ENCODE peak calls at places on chromosomes 2 and 18, in six cellular contexts. M is prostate gland, J is small intestine, O is right lobe of liver, C is pancreas, F is astrocyte. D is an unnamed sample. For H3K36me3, the result is how much of the 10 kb centered on the place peaks cover.

GRCh38 chr2:5673861-5674240 is 18.3 kb upstream of the SOX11 start:
- DNase-seq in M (no peak), J (no peak), O (no peak), C (no peak), F (peak), D (no peak)

GRCh38 chr18:2218101-2218500 is 353.2 kb downstream of the METTL4 start:
- DNase-seq in M (no peak), J (no peak), O (no peak), C (no peak), F (no peak), D (no peak)

GRCh38 chr2:109339519-109339991 is 210.6 kb downstream of the SH3RF3 start:
- DNase-seq in M (no peak), J (no peak), O (no peak), C (no peak), F (peak), D (peak)

GRCh38 chr2:85312404-85312803 is 15.4 kb downstream of the TGOLN2 start:
- DNase-seq in M (no peak), J (no peak), O (no peak), C (no peak), F (peak), D (no peak)

GRCh38 chr2:20625491-20625919 is 25.4 kb downstream of the HS1BP3 start:
- DNase-seq in M (peak), J (no peak), O (peak), C (peak), F (no peak), D (no peak)

GRCh38 chr2:150596071-150596470 is 108.6 kb upstream of the RND3 start:
- DNase-seq in M (no peak), J (no peak), O (no peak), C (no peak), F (peak), D (peak)

GRCh38 chr18:76529433-76529811 is 34.4 kb upstream of the ZNF516 start:
- DNase-seq in M (no peak), J (no peak), O (no peak), C (no peak), F (no peak), D (no peak)

GRCh38 chr2:241865957-241866858 is 3.3 kb upstream of the RTP5 start:
- DNase-seq in M (no peak), J (no peak), O (no peak), C (peak), F (no peak), D (no peak)

GRCh38 chr2:122563781-122564180 is 808.3 kb downstream of the TSN start:
- DNase-seq in M (no peak), J (no peak), O (no peak), C (no peak), F (no peak), D (no peak)

GRCh38 chr2:1751768-1752725 is 7.7 kb upstream of the PXDN start:
- DNase-seq in M (no peak), J (no peak), O (no peak), C (no peak), F (no peak), D (no peak)

GRCh38 chr2:172040311-172040710 is 40.6 kb downstream of the METAP1D start:
- DNase-seq in M (no peak), J (no peak), O (no peak), C (no peak), F (no peak), D (no peak)

GRCh38 chr2:201959626-201960025 is 74.0 kb upstream of the FZD7 start:
- DNase-seq in M (no peak), J (no peak), O (no peak), C (no peak), F (peak), D (no peak)

GRCh38 chr2:46876741-46877384 is 38.7 kb downstream of the MCFD2 start:
- DNase-seq in M (peak), J (peak), O (no peak), C (no peak), F (peak), D (peak)

GRCh38 chr2:85713836-85714235 is 19.7 kb downstream of the GNLY start:
- DNase-seq in M (no peak), J (no peak), O (no peak), C (no peak), F (no peak), D (no peak)

GRCh38 chr2:177262958-177263450 is 1.5 kb downstream of the NFE2L2 start:
- DNase-seq in M (no peak), J (no peak), O (no peak), C (no peak), F (no peak), D (no peak)

GRCh38 chr2:177262137-177262536 is 2.4 kb downstream of the NFE2L2 start:
- DNase-seq in M (no peak), J (no peak), O (no peak), C (no peak), F (no peak), D (no peak)

GRCh38 chr2:177260398-177260797 is 4.1 kb downstream of the NFE2L2 start:
- DNase-seq in M (no peak), J (no peak), O (no peak), C (no peak), F (no peak), D (no peak)

GRCh38 chr2:177263451-177264208 is 897 bp downstream of the NFE2L2 start:
- DNase-seq in M (peak), J (peak), O (peak), C (peak), F (peak), D (peak)

DNA sequence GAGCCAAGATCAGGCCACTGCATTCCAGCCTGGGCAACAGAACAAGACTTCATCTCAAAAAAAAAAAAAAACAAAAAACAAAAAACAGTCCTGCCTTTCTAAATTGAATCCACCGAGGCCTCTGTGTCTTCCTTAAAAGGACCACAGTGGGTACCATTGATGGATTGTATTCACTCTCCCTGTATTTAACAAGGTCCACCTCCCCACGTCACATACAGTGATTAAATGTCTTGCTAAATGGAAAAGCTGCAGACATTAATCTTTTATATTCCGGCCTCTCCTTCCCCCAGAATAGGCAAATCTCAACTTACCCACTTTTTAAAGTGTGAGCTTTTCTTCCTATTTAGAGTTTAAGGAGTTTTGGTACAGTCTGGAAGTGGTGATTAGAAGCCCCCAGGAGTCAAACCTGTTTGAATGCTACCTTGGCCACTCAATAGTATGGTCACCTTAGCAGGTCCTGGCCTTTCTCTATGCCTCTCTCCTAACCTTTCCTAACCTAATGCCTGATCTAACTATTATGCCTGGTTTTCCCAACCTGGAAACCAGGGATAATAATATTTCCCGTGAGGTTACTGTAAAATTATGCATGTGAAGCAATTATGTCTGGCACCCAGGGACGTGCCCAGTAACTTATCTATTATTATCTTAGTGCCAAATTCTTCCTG is 3.3 kb downstream of the NFE2L2 start:
- DNase-seq in M (no peak), J (no peak), O (no peak), C (no peak), F (no peak), D (no peak)
- H3K36me3 ChIP-seq in M (under half), J (under half), O (under half), C (under half), F (under half), D (under half)

GRCh38 chr18:58937913-58938312 is 73.2 kb downstream of the ZNF532 start:
- DNase-seq in M (no peak), J (no peak), O (no peak), C (no peak), F (no peak), D (no peak)

GRCh38 chr18:58934356-58934755 is 69.7 kb downstream of the ZNF532 start:
- DNase-seq in M (no peak), J (no peak), O (no peak), C (no peak), F (no peak), D (no peak)

GRCh38 chr18:58929206-58929605 is 64.5 kb downstream of the ZNF532 start:
- DNase-seq in M (no peak), J (no peak), O (no peak), C (no peak), F (no peak), D (no peak)

GRCh38 chr18:58937204-58937603 is 72.5 kb downstream of the ZNF532 start:
- DNase-seq in M (no peak), J (no peak), O (no peak), C (no peak), F (peak), D (no peak)

GRCh38 chr18:58934933-58935577 is 70.4 kb downstream of the ZNF532 start:
- DNase-seq in M (no peak), J (no peak), O (no peak), C (no peak), F (no peak), D (no peak)
- H3K36me3 ChIP-seq in M (under half), J (under half), O (under half), C (under half), F (under half), D (under half)

DNA sequence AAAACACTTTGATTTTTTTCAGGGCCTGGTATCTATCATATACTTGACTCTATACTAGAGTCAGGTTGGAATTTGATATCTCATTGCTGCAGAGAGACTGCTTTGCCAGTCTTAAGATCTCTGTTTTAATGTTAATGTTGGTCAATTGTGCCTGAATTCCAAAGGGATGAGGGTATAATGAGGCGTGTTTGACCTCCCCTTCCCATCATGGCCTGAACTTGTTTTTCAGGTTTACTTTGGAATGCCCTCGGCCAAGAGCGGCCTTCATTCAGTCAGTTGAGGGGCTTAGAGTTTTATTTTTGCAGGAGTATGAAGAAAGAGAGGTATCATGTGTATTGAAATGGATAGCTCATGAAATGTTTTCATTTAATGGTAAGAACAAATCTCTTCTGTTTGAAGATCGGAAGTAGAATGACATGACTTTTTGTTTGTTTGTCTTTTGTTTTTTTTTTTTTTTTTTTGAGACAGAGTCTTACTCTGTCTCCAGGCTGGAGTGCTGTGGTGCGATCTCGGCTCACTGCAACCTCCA is 119.0 kb downstream of the KIAA1328 start:
- DNase-seq in M (no peak), J (no peak), O (no peak), C (no peak), F (no peak), D (no peak)
- H3K36me3 ChIP-seq in M (under half), J (under half), O (under half), C (under half), F (under half), D (under half)

GRCh38 chr18:22185298-22185697 is 15.9 kb downstream of the GATA6 start:
- DNase-seq in M (no peak), J (no peak), O (no peak), C (peak), F (no peak), D (no peak)

GRCh38 chr18:22182884-22183610 is 13.7 kb downstream of the GATA6 start:
- DNase-seq in M (no peak), J (no peak), O (no peak), C (no peak), F (no peak), D (no peak)

GRCh38 chr18:22183647-22184161 is 14.3 kb downstream of the GATA6 start:
- DNase-seq in M (no peak), J (no peak), O (no peak), C (no peak), F (no peak), D (no peak)

GRCh38 chr18:22186484-22186971 is 17.1 kb downstream of the GATA6 start:
- DNase-seq in M (no peak), J (no peak), O (no peak), C (no peak), F (no peak), D (no peak)

DNA sequence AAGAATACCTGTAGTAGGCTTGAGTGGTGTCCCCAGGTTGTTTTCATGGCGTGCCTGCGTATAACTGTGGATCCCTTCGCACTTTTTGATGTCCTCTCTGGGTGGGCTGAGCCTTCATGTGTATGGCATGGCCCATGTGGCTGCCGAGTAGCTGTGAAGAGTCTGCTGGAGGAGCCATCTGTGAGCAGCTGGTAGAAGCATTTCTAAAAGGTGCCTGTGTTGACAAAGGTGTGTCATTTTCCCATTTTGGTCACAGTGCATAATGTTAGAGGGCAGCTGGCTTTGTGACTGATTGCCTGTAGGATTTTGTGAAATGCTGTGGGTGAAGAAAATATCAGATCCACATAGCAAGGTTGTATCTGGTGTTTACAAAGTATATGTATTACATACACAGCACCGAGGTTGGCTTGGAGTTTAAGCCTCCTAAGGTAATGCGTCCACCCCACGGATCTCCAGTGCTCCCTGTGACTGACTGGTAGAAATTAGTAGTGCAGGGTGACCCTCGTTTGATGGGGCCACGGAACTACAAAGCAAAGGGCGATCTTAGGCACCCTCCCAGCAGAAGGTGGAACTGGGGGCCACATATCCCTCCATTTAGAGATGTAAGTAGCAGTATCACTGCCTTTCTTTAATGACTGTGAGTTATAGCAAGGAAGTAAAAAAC is 16.5 kb downstream of the GATA6 start:
- DNase-seq in M (no peak), J (no peak), O (no peak), C (no peak), F (no peak), D (no peak)
- H3K36me3 ChIP-seq in M (under half), J (under half), O (under half), C (under half), F (under half), D (under half)

DNA sequence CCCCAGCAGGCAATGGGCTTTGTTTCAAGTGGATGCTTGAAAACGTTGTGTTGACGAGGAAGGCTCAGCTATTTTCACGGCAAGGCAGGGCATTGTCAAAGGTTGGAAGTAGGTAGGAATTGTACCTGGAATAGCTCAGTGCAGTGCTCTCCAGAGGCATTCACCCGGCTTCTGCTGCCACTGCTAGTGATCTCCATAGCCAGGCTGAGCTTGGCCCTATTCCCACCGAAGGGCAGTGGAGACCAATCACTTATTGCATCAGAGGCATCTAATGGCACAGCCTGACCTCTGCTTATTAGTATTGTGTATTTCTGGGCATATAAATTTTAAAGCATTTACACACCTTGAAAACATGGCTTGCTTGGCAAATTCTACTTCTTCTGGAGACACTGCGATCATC is 32.4 kb downstream of the CREG2 start:
- DNase-seq in M (no peak), J (no peak), O (no peak), C (no peak), F (no peak), D (no peak)
- H3K36me3 ChIP-seq in M (under half), J (under half), O (under half), C (under half), F (under half), D (under half)

DNA sequence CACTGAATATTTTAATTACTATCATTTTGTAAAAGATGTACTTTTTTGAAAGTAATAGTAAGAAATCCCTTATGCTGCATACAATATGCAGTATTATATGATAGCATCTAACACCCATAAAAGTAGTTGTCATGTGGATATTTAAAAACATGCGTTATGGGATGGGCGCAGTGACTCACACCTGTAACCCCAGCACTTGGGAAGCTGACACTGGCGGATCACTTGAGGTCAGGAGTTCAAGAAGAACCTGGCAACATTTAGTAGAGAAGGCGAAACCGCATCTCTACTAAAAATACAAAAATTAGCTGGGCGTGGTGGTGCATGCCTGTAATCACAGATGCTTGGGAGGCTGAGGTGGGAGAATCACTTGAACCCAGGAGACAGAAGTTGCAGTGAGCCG is 88.9 kb downstream of the FEZ2 start:
- DNase-seq in M (no peak), J (no peak), O (no peak), C (no peak), F (no peak), D (no peak)
- H3K36me3 ChIP-seq in M (under half), J (under half), O (under half), C (under half), F (half or more), D (under half)

D was measured in BJ.